ENCODE peak calls at places on chromosomes 2 and 18, in eight cellular contexts. K is Peyer's patch, J is stomach, P is heart right ventricle, U is GM23338, V is psoas muscle, B is osteoblast, H is endodermal cell. F is an unnamed sample.

GRCh38 chr2:239245872-239246701 is 154.7 kb downstream of the HDAC4 start:
- DNase-seq in U (peak), H (no peak), V (peak), K (peak), P (no peak), B (no peak), J (peak), F (no peak)

GRCh38 chr2:211175956-211176355 is 619.6 kb downstream of the CPS1 start:
- DNase-seq in P (no peak), J (no peak), U (no peak), H (no peak), B (peak), V (no peak), K (no peak), F (no peak)

GRCh38 chr2:8148260-8148880 is 533.5 kb upstream of the ID2 start:
- DNase-seq in B (peak), J (no peak), K (peak), V (no peak), P (no peak), U (no peak), H (no peak), F (no peak)

GRCh38 chr2:100870652-100871531 is 51.0 kb downstream of the NPAS2 start:
- DNase-seq in J (no peak), H (peak), P (no peak), U (peak), K (peak), B (no peak), V (no peak), F (no peak)

GRCh38 chr18:32287249-32287648 is 97.4 kb downstream of the MEP1B start:
- DNase-seq in B (no peak), U (peak), K (no peak), J (no peak), V (no peak), P (no peak), H (no peak), F (no peak)

GRCh38 chr2:227370791-227371312 is 8.3 kb downstream of the TM4SF20 start:
- DNase-seq in J (no peak), B (no peak), V (no peak), P (no peak), U (no peak), K (no peak), H (no peak), F (no peak)

GRCh38 chr2:37454851-37455762 is 110.7 kb downstream of the QPCT start:
- DNase-seq in K (no peak), V (no peak), P (no peak), U (no peak), J (no peak), B (peak), H (no peak), F (no peak)

GRCh38 chr2:85887566-85888019 is 1.2 kb downstream of the ST3GAL5 start:
- DNase-seq in U (no peak), K (peak), J (peak), P (peak), B (peak), H (peak), V (peak), F (peak)

GRCh38 chr18:43396266-43396665 is 119.0 kb upstream of the SYT4 start:
- DNase-seq in K (no peak), H (no peak), J (no peak), U (peak), V (no peak), B (no peak), P (no peak), F (no peak)
- TF ChIP-seq CTCF in K (peak), H (peak), J (peak), U (peak), V (peak), B (peak), P (peak), F (peak)

GRCh38 chr2:218944759-218945404 is 14.6 kb upstream of the CDK5R2 start:
- DNase-seq in P (no peak), J (no peak), B (no peak), U (no peak), H (no peak), V (no peak), K (no peak), F (no peak)

GRCh38 chr2:218952160-218952559 is 7.3 kb upstream of the CDK5R2 start:
- DNase-seq in H (no peak), J (no peak), B (no peak), U (no peak), K (no peak), V (no peak), P (no peak), F (no peak)

DNA sequence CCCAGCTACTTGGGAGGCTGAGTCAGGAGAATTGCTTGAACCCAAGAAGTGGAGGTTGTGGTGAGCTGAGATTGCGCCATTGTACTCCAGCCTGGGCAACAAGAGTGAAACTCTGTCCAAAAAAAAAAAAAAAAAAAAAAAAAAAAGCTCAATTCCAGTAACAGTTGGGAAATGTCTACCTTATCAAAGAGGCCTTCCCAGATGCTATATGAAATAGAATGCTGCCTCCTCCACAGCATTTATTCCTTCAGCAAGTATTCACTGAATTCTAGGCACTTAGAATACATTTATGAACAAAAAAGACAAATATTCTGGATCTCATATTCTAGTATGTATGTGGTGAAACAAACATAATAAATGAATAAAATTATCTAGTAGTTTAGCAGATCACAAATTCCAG is 12.8 kb upstream of the CDK5R2 start:
- DNase-seq in K (no peak), U (no peak), B (no peak), H (no peak), P (no peak), V (no peak), J (no peak), F (no peak)
- H3K27ac ChIP-seq in K (no peak), U (no peak), B (no peak), H (no peak), P (no peak), V (no peak), J (no peak), F (no peak)

GRCh38 chr2:79039944-79040343 is 14.4 kb downstream of the REG3G start:
- DNase-seq in V (no peak), H (no peak), U (no peak), P (no peak), J (no peak), B (no peak), K (no peak), F (no peak)

GRCh38 chr2:79040967-79041582 is 15.6 kb downstream of the REG3G start:
- DNase-seq in P (no peak), J (no peak), V (no peak), K (no peak), U (peak), H (no peak), B (no peak), F (no peak)
- TF ChIP-seq CTCF in P (peak), J (peak), V (peak), K (peak), U (peak), H (peak), B (peak), F (peak)

GRCh38 chr18:9665311-9665710 is 42.8 kb upstream of the RAB31 start:
- DNase-seq in J (no peak), H (no peak), V (no peak), P (no peak), U (no peak), K (no peak), B (no peak), F (no peak)

GRCh38 chr18:9661564-9661963 is 46.5 kb upstream of the RAB31 start:
- DNase-seq in P (no peak), J (no peak), H (no peak), V (no peak), U (peak), B (peak), K (no peak), F (no peak)

GRCh38 chr18:9663377-9663776 is 44.7 kb upstream of the RAB31 start:
- DNase-seq in P (no peak), V (no peak), U (no peak), J (no peak), H (no peak), K (no peak), B (no peak), F (no peak)

GRCh38 chr18:9658111-9658641 is 43.8 kb upstream of the PPP4R1 start:
- DNase-seq in U (no peak), V (no peak), K (no peak), P (no peak), H (no peak), B (no peak), J (no peak), F (no peak)

GRCh38 chr18:9659499-9660387 is 45.4 kb upstream of the PPP4R1 start:
- DNase-seq in P (no peak), J (no peak), H (no peak), U (no peak), K (no peak), V (no peak), B (peak), F (no peak)
- H3K27ac ChIP-seq in P (no peak), J (no peak), H (no peak), U (no peak), K (no peak), V (no peak), B (no peak), F (no peak)

GRCh38 chr2:198141726-198142125 is 337.3 kb downstream of the PLCL1 start:
- DNase-seq in H (no peak), B (no peak), V (no peak), P (no peak), K (no peak), J (no peak), U (no peak), F (no peak)

GRCh38 chr2:198134287-198134955 is 330.0 kb downstream of the PLCL1 start:
- DNase-seq in U (no peak), V (no peak), H (no peak), K (no peak), J (no peak), B (no peak), P (no peak), F (no peak)

GRCh38 chr2:198136142-198136541 is 331.7 kb downstream of the PLCL1 start:
- DNase-seq in V (no peak), P (no peak), H (no peak), B (no peak), K (no peak), J (no peak), U (no peak), F (no peak)

GRCh38 chr2:198135481-198135934 is 331.1 kb downstream of the PLCL1 start:
- DNase-seq in P (no peak), J (no peak), U (no peak), B (no peak), V (no peak), K (no peak), H (no peak), F (no peak)

DNA sequence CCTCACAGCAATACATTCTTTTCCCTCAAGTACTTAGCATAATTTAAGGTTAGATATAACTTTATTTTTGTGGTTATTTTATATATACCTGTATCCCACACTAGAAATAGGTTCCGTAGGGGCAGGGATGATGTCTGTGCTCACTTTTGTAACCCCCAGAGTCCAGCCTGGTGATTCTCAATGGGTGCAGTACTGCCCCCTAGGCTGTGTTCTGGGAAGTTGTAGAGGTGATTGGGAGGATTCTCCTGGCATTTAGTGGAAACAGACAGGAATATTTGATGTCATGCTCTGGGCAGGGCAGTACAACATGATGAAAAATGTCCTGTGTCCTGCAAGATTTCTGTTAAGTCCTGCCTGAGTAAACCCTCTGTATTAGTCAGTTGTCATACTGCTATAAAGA is 333.3 kb downstream of the PLCL1 start:
- DNase-seq in V (no peak), P (no peak), J (no peak), K (no peak), H (peak), B (no peak), U (peak), F (no peak)
- TF ChIP-seq CTCF in V (no peak), P (no peak), J (no peak), K (no peak), H (peak), B (peak), U (peak), F (no peak)

GRCh38 chr2:209685963-209686362 is 85.7 kb upstream of the UNC80 start:
- DNase-seq in H (no peak), J (no peak), B (no peak), V (no peak), U (no peak), P (no peak), K (no peak), F (no peak)
- H3K27ac ChIP-seq in H (no peak), J (no peak), B (no peak), V (no peak), U (no peak), P (no peak), K (no peak), F (peak)

DNA sequence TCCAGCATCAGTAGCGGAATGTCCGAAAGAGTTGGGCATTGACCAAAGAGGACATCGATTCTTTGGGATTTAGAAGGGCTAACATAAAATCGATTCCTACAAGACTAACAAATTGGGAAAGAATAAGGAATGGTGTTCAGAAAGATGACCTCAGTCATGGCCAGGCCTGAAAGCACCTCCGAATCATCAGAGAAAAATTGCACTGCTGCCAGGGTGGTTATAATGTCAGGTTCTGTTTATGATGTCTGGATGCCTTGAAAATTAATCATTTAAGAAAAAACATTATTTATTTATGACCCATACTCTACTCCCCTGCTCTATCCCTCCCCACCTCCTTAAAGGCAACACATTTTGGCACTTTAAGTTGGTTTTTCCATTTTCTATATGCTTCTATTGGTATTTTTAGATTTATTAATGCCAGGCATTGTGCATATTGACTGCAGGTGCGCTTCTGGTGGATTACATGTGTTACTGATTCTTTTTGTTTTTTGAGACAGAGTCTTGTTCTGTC is 104.7 kb downstream of the MYCN start:
- DNase-seq in K (no peak), J (no peak), B (no peak), H (no peak), U (no peak), V (no peak), P (no peak), F (no peak)
- TF ChIP-seq CTCF in K (no peak), J (no peak), B (no peak), H (no peak), U (no peak), V (no peak), P (no peak), F (no peak)

GRCh38 chr2:189188446-189188845 is 8.9 kb upstream of the COL5A2 start:
- DNase-seq in B (no peak), V (no peak), K (no peak), J (no peak), U (no peak), P (no peak), H (no peak), F (no peak)
- H3K27ac ChIP-seq in B (no peak), V (no peak), K (no peak), J (no peak), U (no peak), P (no peak), H (peak), F (no peak)

GRCh38 chr2:152755029-152755428 is 36.6 kb downstream of the ARL6IP6 start:
- DNase-seq in B (no peak), V (no peak), H (peak), U (peak), P (no peak), K (peak), J (no peak), F (no peak)
- TF ChIP-seq CTCF in B (no peak), V (no peak), H (peak), U (peak), P (peak), K (no peak), J (no peak), F (peak)

F was measured in left ventricle myocardium inferior.